ENCODE peak calls at places on chromosomes 6 and 20, in ten cellular contexts. One of them, this sample, is unnamed.

GRCh38 chr6:147170269-147170668 is 33.9 kb upstream of the STXBP5 start:
- DNase-seq in esophagus squamous epithelium: no peak
- DNase-seq in tibial nerve: no peak
- DNase-seq in transverse colon: no peak
- DNase-seq in prostate gland: no peak
- DNase-seq in heart left ventricle: no peak
- DNase-seq in ovary: no peak
- DNase-seq in body of pancreas: no peak
- DNase-seq in adrenal gland: no peak
- DNase-seq in spleen: no peak
- DNase-seq in this sample: no peak

GRCh38 chr6:152462716-152463115 is 174.4 kb downstream of the SYNE1 start:
- DNase-seq in body of pancreas: no peak
- DNase-seq in prostate gland: no peak
- DNase-seq in tibial nerve: no peak
- DNase-seq in ovary: no peak
- DNase-seq in heart left ventricle: no peak
- DNase-seq in adrenal gland: no peak
- DNase-seq in esophagus squamous epithelium: no peak
- DNase-seq in spleen: no peak
- DNase-seq in transverse colon: no peak
- DNase-seq in this sample: no peak

GRCh38 chr6:132491303-132491702 is 21.6 kb downstream of the STX7 start:
- DNase-seq in adrenal gland: no peak
- DNase-seq in transverse colon: no peak
- DNase-seq in body of pancreas: peak; percentile 21
- DNase-seq in heart left ventricle: peak; percentile 47
- DNase-seq in ovary: no peak
- DNase-seq in esophagus squamous epithelium: no peak
- DNase-seq in tibial nerve: peak; percentile 63
- DNase-seq in prostate gland: no peak
- DNase-seq in spleen: no peak
- DNase-seq in this sample: no peak

GRCh38 chr6:90983462-90983861 is 396.6 kb upstream of the MAP3K7 start:
- DNase-seq in spleen: no peak
- DNase-seq in ovary: no peak
- DNase-seq in heart left ventricle: no peak
- DNase-seq in adrenal gland: no peak
- DNase-seq in transverse colon: no peak
- DNase-seq in esophagus squamous epithelium: no peak
- DNase-seq in prostate gland: no peak
- DNase-seq in body of pancreas: no peak
- DNase-seq in tibial nerve: no peak
- DNase-seq in this sample: no peak

GRCh38 chr6:26475823-26476729 is 18.3 kb downstream of the BTN2A1 start:
- DNase-seq in body of pancreas: no peak
- DNase-seq in ovary: no peak
- DNase-seq in heart left ventricle: no peak
- DNase-seq in prostate gland: no peak
- DNase-seq in transverse colon: no peak
- DNase-seq in esophagus squamous epithelium: no peak
- DNase-seq in spleen: no peak
- DNase-seq in adrenal gland: no peak
- DNase-seq in tibial nerve: no peak
- DNase-seq in this sample: no peak

GRCh38 chr6:72002415-72002814 is 116.1 kb downstream of the RIMS1 start:
- DNase-seq in spleen: no peak
- DNase-seq in transverse colon: no peak
- DNase-seq in heart left ventricle: no peak
- DNase-seq in adrenal gland: no peak
- DNase-seq in esophagus squamous epithelium: no peak
- DNase-seq in ovary: no peak
- DNase-seq in body of pancreas: no peak
- DNase-seq in tibial nerve: no peak
- DNase-seq in prostate gland: no peak
- DNase-seq in this sample: no peak

GRCh38 chr6:52154381-52154780 is 31.8 kb upstream of the IL17A start:
- DNase-seq in esophagus squamous epithelium: no peak
- DNase-seq in prostate gland: no peak
- DNase-seq in body of pancreas: no peak
- DNase-seq in adrenal gland: no peak
- DNase-seq in spleen: no peak
- DNase-seq in heart left ventricle: no peak
- DNase-seq in transverse colon: no peak
- DNase-seq in tibial nerve: no peak
- DNase-seq in ovary: no peak
- DNase-seq in this sample: no peak

GRCh38 chr20:10594286-10594868 is 79.4 kb downstream of the JAG1 start:
- DNase-seq in spleen: no peak
- DNase-seq in tibial nerve: no peak
- DNase-seq in prostate gland: no peak
- DNase-seq in transverse colon: no peak
- DNase-seq in body of pancreas: no peak
- DNase-seq in ovary: no peak
- DNase-seq in heart left ventricle: no peak
- DNase-seq in esophagus squamous epithelium: no peak
- DNase-seq in adrenal gland: no peak
- DNase-seq in this sample: no peak

GRCh38 chr20:2146080-2146867 is 44.6 kb downstream of the STK35 start:
- DNase-seq in body of pancreas: no peak
- DNase-seq in adrenal gland: no peak
- DNase-seq in ovary: peak; percentile 9
- DNase-seq in tibial nerve: no peak
- DNase-seq in esophagus squamous epithelium: no peak
- DNase-seq in spleen: peak; percentile 39
- DNase-seq in heart left ventricle: peak; percentile 55
- DNase-seq in transverse colon: no peak
- DNase-seq in prostate gland: no peak
- DNase-seq in this sample: no peak

GRCh38 chr6:138258991-138259390 is 40.7 kb upstream of the PBOV1 start:
- DNase-seq in heart left ventricle: no peak
- DNase-seq in transverse colon: no peak
- DNase-seq in esophagus squamous epithelium: no peak
- DNase-seq in tibial nerve: no peak
- DNase-seq in body of pancreas: peak; percentile 13
- DNase-seq in adrenal gland: no peak
- DNase-seq in spleen: no peak
- DNase-seq in ovary: no peak
- DNase-seq in prostate gland: peak; percentile 81
- DNase-seq in this sample: no peak

GRCh38 chr6:106973018-106973840 is 1.3 kb downstream of the CD24 start:
- DNase-seq in esophagus squamous epithelium: no peak
- DNase-seq in prostate gland: peak; percentile 5
- DNase-seq in transverse colon: peak; percentile 46
- DNase-seq in spleen: peak; percentile 87
- DNase-seq in body of pancreas: peak; percentile 43
- DNase-seq in heart left ventricle: no peak
- DNase-seq in adrenal gland: peak; percentile 16
- DNase-seq in ovary: no peak
- DNase-seq in tibial nerve: no peak
- DNase-seq in this sample: peak; percentile 57

GRCh38 chr6:135054238-135054574 is 416 bp downstream of the HBS1L start:
- DNase-seq in prostate gland: peak; percentile 7
- DNase-seq in heart left ventricle: no peak
- DNase-seq in ovary: no peak
- DNase-seq in spleen: no peak
- DNase-seq in adrenal gland: no peak
- DNase-seq in transverse colon: no peak
- DNase-seq in body of pancreas: no peak
- DNase-seq in tibial nerve: no peak
- DNase-seq in esophagus squamous epithelium: no peak
- DNase-seq in this sample: no peak

GRCh38 chr20:58294497-58295455 is 14.7 kb upstream of the RAB22A start:
- DNase-seq in ovary: no peak
- DNase-seq in adrenal gland: no peak
- DNase-seq in transverse colon: no peak
- DNase-seq in spleen: no peak
- DNase-seq in heart left ventricle: no peak
- DNase-seq in esophagus squamous epithelium: no peak
- DNase-seq in prostate gland: no peak
- DNase-seq in tibial nerve: no peak
- DNase-seq in body of pancreas: no peak
- DNase-seq in this sample: no peak

GRCh38 chr20:52494244-52494643 is 302.7 kb upstream of the ZFP64 start:
- DNase-seq in heart left ventricle: no peak
- DNase-seq in spleen: no peak
- DNase-seq in body of pancreas: peak; percentile 10
- DNase-seq in adrenal gland: peak; percentile 43
- DNase-seq in ovary: no peak
- DNase-seq in tibial nerve: no peak
- DNase-seq in transverse colon: no peak
- DNase-seq in esophagus squamous epithelium: no peak
- DNase-seq in prostate gland: no peak
- DNase-seq in this sample: no peak

GRCh38 chr6:126188271-126188909 is 151.5 kb upstream of the CENPW start:
- DNase-seq in ovary: no peak
- DNase-seq in heart left ventricle: no peak
- DNase-seq in adrenal gland: no peak
- DNase-seq in spleen: no peak
- DNase-seq in esophagus squamous epithelium: no peak
- DNase-seq in body of pancreas: no peak
- DNase-seq in tibial nerve: no peak
- DNase-seq in prostate gland: no peak
- DNase-seq in transverse colon: no peak
- DNase-seq in this sample: no peak

GRCh38 chr6:30626484-30627366 is at the start of gene ATAT1:
- DNase-seq in ovary: peak; percentile 94
- DNase-seq in adrenal gland: peak; percentile 80
- DNase-seq in tibial nerve: peak; percentile 78
- DNase-seq in spleen: peak; percentile 97
- DNase-seq in heart left ventricle: peak; percentile 93
- DNase-seq in body of pancreas: peak; percentile 91
- DNase-seq in esophagus squamous epithelium: peak; percentile 19
- DNase-seq in prostate gland: peak; percentile 87
- DNase-seq in transverse colon: peak; percentile 96
- DNase-seq in this sample: peak; percentile 85
- TF ChIP-seq POLR2A in ovary: peak; percentile 58
- TF ChIP-seq POLR2A in adrenal gland: peak; percentile 29
- TF ChIP-seq POLR2A in tibial nerve: no peak
- TF ChIP-seq POLR2A in spleen: no peak
- TF ChIP-seq POLR2A in heart left ventricle: no peak
- TF ChIP-seq POLR2A in body of pancreas: peak; percentile 62
- TF ChIP-seq POLR2A in esophagus squamous epithelium: no peak
- TF ChIP-seq POLR2A in prostate gland: peak; percentile 71
- TF ChIP-seq POLR2A in transverse colon: peak; percentile 83
- TF ChIP-seq POLR2A in this sample: no peak

DNA sequence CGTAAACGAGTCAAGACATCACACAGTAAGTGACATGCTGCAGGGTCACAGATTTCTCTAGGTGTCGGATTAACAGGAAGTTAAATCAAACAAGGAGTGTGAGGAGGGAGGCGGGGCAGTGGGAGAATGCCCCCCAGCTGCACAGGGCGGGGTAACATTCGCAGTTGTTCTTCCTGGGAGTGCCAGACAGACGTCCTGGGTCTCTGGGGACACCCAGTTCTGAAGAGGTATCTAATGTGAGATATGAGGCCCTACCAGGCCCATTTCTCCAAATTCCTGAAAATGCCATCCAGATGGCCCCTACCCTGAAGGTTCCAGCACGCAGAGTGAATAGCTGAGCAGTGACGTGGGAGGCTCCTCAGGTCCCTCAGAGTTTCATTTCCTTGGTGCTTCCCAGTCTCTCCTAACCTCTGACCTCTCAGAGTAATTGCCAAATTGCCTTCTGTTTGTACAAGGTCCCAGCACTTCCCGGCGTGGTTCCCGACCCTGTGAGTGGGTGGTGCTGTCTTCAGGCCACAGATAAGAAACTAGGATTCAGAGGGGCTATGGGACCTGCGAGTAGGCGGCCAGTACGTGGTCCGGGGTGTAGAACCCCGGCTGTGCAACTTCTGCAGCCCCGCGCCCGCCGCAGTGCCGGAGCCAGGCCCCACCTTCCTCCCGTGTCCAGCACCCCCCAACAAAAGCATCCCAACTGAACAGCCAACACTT is 1.8 kb downstream of the RRBP1 start:
- DNase-seq in esophagus squamous epithelium: no peak
- DNase-seq in body of pancreas: peak; percentile 85
- DNase-seq in prostate gland: no peak
- DNase-seq in transverse colon: peak; percentile 75
- DNase-seq in ovary: peak; percentile 73
- DNase-seq in heart left ventricle: peak; percentile 63
- DNase-seq in spleen: peak; percentile 87
- DNase-seq in tibial nerve: peak; percentile 69
- DNase-seq in adrenal gland: peak; percentile 48
- DNase-seq in this sample: peak; percentile 50
- TF ChIP-seq POLR2A in esophagus squamous epithelium: no peak
- TF ChIP-seq POLR2A in body of pancreas: peak; percentile 59
- TF ChIP-seq POLR2A in prostate gland: no peak
- TF ChIP-seq POLR2A in transverse colon: no peak
- TF ChIP-seq POLR2A in ovary: no peak
- TF ChIP-seq POLR2A in heart left ventricle: no peak
- TF ChIP-seq POLR2A in spleen: no peak
- TF ChIP-seq POLR2A in tibial nerve: no peak
- TF ChIP-seq POLR2A in adrenal gland: no peak
- TF ChIP-seq POLR2A in this sample: no peak

DNA sequence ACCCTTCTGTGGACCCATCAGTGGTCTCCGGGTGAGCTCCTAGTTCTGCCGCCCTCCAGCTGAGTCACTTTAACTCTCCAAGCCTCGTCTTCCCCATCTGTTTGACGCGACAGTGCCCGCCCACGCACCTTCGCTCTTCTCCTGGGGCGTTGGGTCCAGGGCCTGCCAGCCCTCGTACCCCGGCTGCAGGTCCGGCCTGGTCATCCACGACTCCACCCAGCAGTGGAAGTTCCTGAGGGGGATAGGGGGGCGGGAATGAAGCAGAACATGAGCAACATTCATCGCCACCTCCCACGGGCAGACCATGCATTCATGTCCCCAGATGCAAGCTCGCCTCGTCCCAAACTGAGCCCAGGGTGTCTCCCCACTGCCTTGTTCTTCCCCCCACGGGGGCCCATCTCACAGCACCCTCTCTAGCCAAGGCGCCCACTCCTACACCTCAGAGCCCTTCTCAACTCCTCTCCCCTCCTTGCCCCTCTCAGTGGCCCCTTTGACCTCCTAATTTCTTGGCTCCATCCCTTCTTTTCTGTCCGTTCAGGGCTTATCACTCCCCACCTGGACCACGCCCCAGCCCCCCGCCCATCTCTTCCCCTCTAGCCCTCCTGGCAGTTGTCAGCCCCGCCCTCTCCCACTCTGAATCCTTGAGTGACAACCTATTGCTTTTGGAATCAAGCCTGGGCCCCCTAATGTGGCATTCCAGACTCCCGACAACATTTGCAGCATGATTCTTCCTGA is 23.7 kb downstream of the TGM2 start:
- DNase-seq in body of pancreas: no peak
- DNase-seq in tibial nerve: no peak
- DNase-seq in prostate gland: no peak
- DNase-seq in esophagus squamous epithelium: no peak
- DNase-seq in ovary: peak; percentile 29
- DNase-seq in spleen: peak; percentile 70
- DNase-seq in heart left ventricle: peak; percentile 25
- DNase-seq in adrenal gland: no peak
- DNase-seq in transverse colon: no peak
- DNase-seq in this sample: no peak
- TF ChIP-seq POLR2A in body of pancreas: no peak
- TF ChIP-seq POLR2A in tibial nerve: no peak
- TF ChIP-seq POLR2A in prostate gland: no peak
- TF ChIP-seq POLR2A in esophagus squamous epithelium: no peak
- TF ChIP-seq POLR2A in ovary: no peak
- TF ChIP-seq POLR2A in spleen: no peak
- TF ChIP-seq POLR2A in heart left ventricle: no peak
- TF ChIP-seq POLR2A in adrenal gland: no peak
- TF ChIP-seq POLR2A in transverse colon: no peak
- TF ChIP-seq POLR2A in this sample: no peak

GRCh38 chr20:47576516-47577033 is 74.9 kb downstream of the NCOA3 start:
- DNase-seq in spleen: no peak
- DNase-seq in ovary: peak; percentile 61
- DNase-seq in adrenal gland: peak; percentile 50
- DNase-seq in transverse colon: peak; percentile 57
- DNase-seq in tibial nerve: peak; percentile 34
- DNase-seq in esophagus squamous epithelium: no peak
- DNase-seq in body of pancreas: peak; percentile 71
- DNase-seq in heart left ventricle: peak; percentile 55
- DNase-seq in prostate gland: peak; percentile 46
- DNase-seq in this sample: peak; percentile 36
- TF ChIP-seq POLR2A in spleen: no peak
- TF ChIP-seq POLR2A in ovary: no peak
- TF ChIP-seq POLR2A in adrenal gland: no peak
- TF ChIP-seq POLR2A in transverse colon: peak; percentile 12
- TF ChIP-seq POLR2A in tibial nerve: no peak
- TF ChIP-seq POLR2A in esophagus squamous epithelium: no peak
- TF ChIP-seq POLR2A in body of pancreas: no peak
- TF ChIP-seq POLR2A in heart left ventricle: no peak
- TF ChIP-seq POLR2A in prostate gland: no peak
- TF ChIP-seq POLR2A in this sample: no peak